ENCODE peak calls at places on chromosome 15, in ten cellular contexts. One of them, this sample, is unnamed.

GRCh38 chr15:100722551-100723322 is 120.3 kb downstream of the ASB7 start:
- DNase-seq in upper lobe of right lung: no peak
- DNase-seq in ovary: no peak
- DNase-seq in SK-N-SH: no peak
- DNase-seq in A673: no peak
- DNase-seq in mammary epithelial cell: no peak
- DNase-seq in upper lobe of left lung: no peak
- DNase-seq in breast epithelium: peak; percentile 19
- DNase-seq in uterus: no peak
- DNase-seq in A549: no peak
- DNase-seq in this sample: no peak

GRCh38 chr15:43912991-43913927 is 86.5 kb downstream of the WDR76 start:
- DNase-seq in ovary: peak; percentile 28
- DNase-seq in upper lobe of left lung: no peak
- DNase-seq in A549: peak; percentile 65
- DNase-seq in uterus: peak; percentile 27
- DNase-seq in A673: peak; percentile 87
- DNase-seq in SK-N-SH: no peak
- DNase-seq in mammary epithelial cell: peak; percentile 93
- DNase-seq in upper lobe of right lung: no peak
- DNase-seq in breast epithelium: no peak
- DNase-seq in this sample: peak; percentile 79

GRCh38 chr15:37995461-37996347 is 61.3 kb downstream of the TMCO5A start:
- DNase-seq in A673: peak; percentile 69
- DNase-seq in breast epithelium: no peak
- DNase-seq in A549: peak; percentile 65
- DNase-seq in upper lobe of left lung: no peak
- DNase-seq in upper lobe of right lung: no peak
- DNase-seq in SK-N-SH: peak; percentile 41
- DNase-seq in uterus: peak; percentile 51
- DNase-seq in ovary: no peak
- DNase-seq in mammary epithelial cell: peak; percentile 73
- DNase-seq in this sample: no peak

GRCh38 chr15:25465835-25466234 is 27.0 kb upstream of the UBE3A start:
- DNase-seq in mammary epithelial cell: no peak
- DNase-seq in upper lobe of right lung: peak; percentile 81
- DNase-seq in upper lobe of left lung: no peak
- DNase-seq in breast epithelium: peak; percentile 34
- DNase-seq in SK-N-SH: no peak
- DNase-seq in ovary: no peak
- DNase-seq in A673: no peak
- DNase-seq in uterus: no peak
- DNase-seq in A549: no peak
- DNase-seq in this sample: no peak

GRCh38 chr15:77035999-77036471 is 34.9 kb downstream of the TSPAN3 start:
- DNase-seq in upper lobe of left lung: no peak
- DNase-seq in A673: no peak
- DNase-seq in A549: no peak
- DNase-seq in upper lobe of right lung: peak; percentile 60
- DNase-seq in SK-N-SH: peak; percentile 18
- DNase-seq in mammary epithelial cell: no peak
- DNase-seq in ovary: no peak
- DNase-seq in uterus: no peak
- DNase-seq in breast epithelium: no peak
- DNase-seq in this sample: peak; percentile 51

GRCh38 chr15:85646538-85647091 is 148.1 kb downstream of the KLHL25 start:
- DNase-seq in A549: no peak
- DNase-seq in ovary: no peak
- DNase-seq in breast epithelium: no peak
- DNase-seq in upper lobe of right lung: no peak
- DNase-seq in uterus: no peak
- DNase-seq in A673: peak; percentile 76
- DNase-seq in mammary epithelial cell: peak; percentile 37
- DNase-seq in upper lobe of left lung: no peak
- DNase-seq in SK-N-SH: peak; percentile 38
- DNase-seq in this sample: no peak

GRCh38 chr15:56052389-56053045 is 59.1 kb upstream of the NEDD4 start:
- DNase-seq in breast epithelium: no peak
- DNase-seq in mammary epithelial cell: peak; percentile 48
- DNase-seq in A549: peak; percentile 76
- DNase-seq in upper lobe of left lung: no peak
- DNase-seq in SK-N-SH: peak; percentile 36
- DNase-seq in upper lobe of right lung: no peak
- DNase-seq in uterus: no peak
- DNase-seq in A673: peak; percentile 65
- DNase-seq in ovary: no peak
- DNase-seq in this sample: no peak

GRCh38 chr15:100703032-100703578 is 100.7 kb downstream of the ASB7 start:
- DNase-seq in ovary: no peak
- DNase-seq in uterus: no peak
- DNase-seq in upper lobe of left lung: no peak
- DNase-seq in A673: no peak
- DNase-seq in A549: peak; percentile 41
- DNase-seq in upper lobe of right lung: peak; percentile 10
- DNase-seq in SK-N-SH: no peak
- DNase-seq in mammary epithelial cell: peak; percentile 74
- DNase-seq in breast epithelium: peak; percentile 7
- DNase-seq in this sample: peak; percentile 34

GRCh38 chr15:79896131-79896633 is 632 bp downstream of the MTHFS start:
- DNase-seq in ovary: no peak
- DNase-seq in uterus: no peak
- DNase-seq in upper lobe of left lung: no peak
- DNase-seq in A673: peak; percentile 4
- DNase-seq in breast epithelium: no peak
- DNase-seq in upper lobe of right lung: no peak
- DNase-seq in SK-N-SH: no peak
- DNase-seq in A549: no peak
- DNase-seq in mammary epithelial cell: no peak
- DNase-seq in this sample: no peak

GRCh38 chr15:97168704-97169475 is 791.6 kb upstream of the ARRDC4 start:
- DNase-seq in mammary epithelial cell: no peak
- DNase-seq in ovary: no peak
- DNase-seq in upper lobe of left lung: no peak
- DNase-seq in breast epithelium: no peak
- DNase-seq in SK-N-SH: no peak
- DNase-seq in A673: no peak
- DNase-seq in A549: no peak
- DNase-seq in upper lobe of right lung: no peak
- DNase-seq in uterus: no peak
- DNase-seq in this sample: no peak

GRCh38 chr15:77959094-77959879 is 118.2 kb downstream of the TBC1D2B start:
- DNase-seq in A549: peak; percentile 76
- DNase-seq in ovary: peak; percentile 87
- DNase-seq in mammary epithelial cell: peak; percentile 57
- DNase-seq in upper lobe of left lung: peak; percentile 83
- DNase-seq in upper lobe of right lung: peak; percentile 89
- DNase-seq in SK-N-SH: peak; percentile 91
- DNase-seq in breast epithelium: peak; percentile 54
- DNase-seq in uterus: peak; percentile 82
- DNase-seq in A673: peak; percentile 80
- DNase-seq in this sample: peak; percentile 83

GRCh38 chr15:82158811-82159210 is 103.7 kb downstream of the EFL1 start:
- DNase-seq in upper lobe of left lung: no peak
- DNase-seq in uterus: no peak
- DNase-seq in A673: no peak
- DNase-seq in upper lobe of right lung: no peak
- DNase-seq in mammary epithelial cell: no peak
- DNase-seq in breast epithelium: no peak
- DNase-seq in ovary: no peak
- DNase-seq in A549: no peak
- DNase-seq in SK-N-SH: peak; percentile 22
- DNase-seq in this sample: no peak

GRCh38 chr15:63243101-63243500 is 34.3 kb upstream of the APH1B start:
- DNase-seq in mammary epithelial cell: no peak
- DNase-seq in A673: no peak
- DNase-seq in uterus: peak; percentile 58
- DNase-seq in A549: no peak
- DNase-seq in breast epithelium: no peak
- DNase-seq in ovary: no peak
- DNase-seq in upper lobe of right lung: no peak
- DNase-seq in SK-N-SH: no peak
- DNase-seq in upper lobe of left lung: no peak
- DNase-seq in this sample: no peak

GRCh38 chr15:41997845-41998244 is 23.0 kb downstream of the PLA2G4E start:
- DNase-seq in uterus: no peak
- DNase-seq in mammary epithelial cell: no peak
- DNase-seq in SK-N-SH: no peak
- DNase-seq in upper lobe of left lung: no peak
- DNase-seq in breast epithelium: no peak
- DNase-seq in A673: no peak
- DNase-seq in upper lobe of right lung: peak; percentile 48
- DNase-seq in A549: no peak
- DNase-seq in ovary: no peak
- DNase-seq in this sample: no peak

GRCh38 chr15:90603893-90604292 is 74.2 kb downstream of the CRTC3 start:
- DNase-seq in ovary: no peak
- DNase-seq in mammary epithelial cell: no peak
- DNase-seq in SK-N-SH: no peak
- DNase-seq in upper lobe of right lung: peak; percentile 72
- DNase-seq in A673: peak; percentile 52
- DNase-seq in uterus: no peak
- DNase-seq in A549: peak; percentile 47
- DNase-seq in upper lobe of left lung: no peak
- DNase-seq in breast epithelium: no peak
- DNase-seq in this sample: no peak

GRCh38 chr15:51697150-51697549 is 15.8 kb downstream of the SCG3 start:
- DNase-seq in uterus: no peak
- DNase-seq in A673: no peak
- DNase-seq in ovary: no peak
- DNase-seq in breast epithelium: no peak
- DNase-seq in upper lobe of right lung: no peak
- DNase-seq in SK-N-SH: no peak
- DNase-seq in upper lobe of left lung: no peak
- DNase-seq in A549: no peak
- DNase-seq in mammary epithelial cell: no peak
- DNase-seq in this sample: no peak

DNA sequence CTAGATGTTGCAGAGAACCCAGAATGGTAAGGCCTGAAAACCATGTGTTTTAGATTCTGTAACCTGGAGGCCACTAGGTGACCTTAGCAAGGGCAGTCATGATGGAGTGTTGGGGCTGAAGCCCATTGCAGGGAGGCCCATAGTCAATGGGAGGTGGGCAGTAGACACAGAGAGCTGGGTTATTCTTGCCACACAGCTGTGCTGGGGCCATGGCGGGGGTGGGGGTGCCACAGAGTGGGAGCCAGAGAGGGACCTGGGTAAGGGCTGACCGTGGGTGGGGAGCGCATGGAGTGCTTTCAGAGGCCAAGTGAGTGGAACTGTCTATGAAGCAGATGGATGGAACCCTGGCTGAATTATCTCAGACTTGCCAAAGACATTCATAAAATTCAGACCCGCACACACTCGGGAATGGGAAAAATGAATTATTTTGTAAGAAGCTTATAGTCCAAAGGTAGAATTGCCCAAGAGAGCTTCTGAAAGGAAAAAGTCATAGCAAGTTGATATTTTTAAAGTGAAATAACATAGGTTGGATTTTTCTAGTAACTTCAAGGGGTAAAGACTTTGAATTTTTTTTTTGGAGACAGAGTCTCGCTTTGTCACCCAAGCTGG is 53.9 kb downstream of the SMAD3 start:
- DNase-seq in breast epithelium: no peak
- DNase-seq in upper lobe of left lung: peak; percentile 33
- DNase-seq in upper lobe of right lung: no peak
- DNase-seq in A673: no peak
- DNase-seq in ovary: no peak
- DNase-seq in uterus: no peak
- DNase-seq in A549: no peak
- DNase-seq in SK-N-SH: no peak
- DNase-seq in mammary epithelial cell: no peak
- DNase-seq in this sample: no peak
- H3K4me1 ChIP-seq in breast epithelium: peaks cover 12% of the 10 kb centered on the region
- H3K4me1 ChIP-seq in upper lobe of left lung: peaks cover 67% of the 10 kb centered on the region
- H3K4me1 ChIP-seq in upper lobe of right lung: peaks cover 68% of the 10 kb centered on the region
- H3K4me1 ChIP-seq in A673: peaks cover 26% of the 10 kb centered on the region
- H3K4me1 ChIP-seq in ovary: peaks cover 45% of the 10 kb centered on the region
- H3K4me1 ChIP-seq in uterus: peaks cover 23% of the 10 kb centered on the region
- H3K4me1 ChIP-seq in A549: peaks cover 100% of the 10 kb centered on the region
- H3K4me1 ChIP-seq in SK-N-SH: peaks cover 15% of the 10 kb centered on the region
- H3K4me1 ChIP-seq in mammary epithelial cell: peaks cover 65% of the 10 kb centered on the region
- H3K4me1 ChIP-seq in this sample: no peaks in the 10 kb centered on the region

DNA sequence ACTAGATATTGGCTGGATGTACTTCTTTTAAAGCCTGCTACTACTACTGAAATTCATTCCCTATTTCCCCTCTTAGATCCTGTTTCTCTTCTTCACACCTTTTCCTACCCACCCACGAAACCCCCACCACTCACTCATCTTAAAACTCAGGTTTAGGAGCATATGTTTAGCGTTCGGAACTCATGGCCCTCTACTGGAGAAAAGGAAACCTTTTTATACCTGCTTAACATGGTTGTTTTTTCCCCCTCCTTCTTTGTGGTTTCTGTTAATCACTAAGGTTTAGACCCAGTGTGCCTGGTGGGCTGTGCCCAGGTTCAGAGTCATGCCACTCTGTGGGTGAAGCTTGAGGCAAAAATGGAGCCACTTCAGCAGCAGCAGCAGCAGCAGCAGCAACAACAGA is 2.6 kb downstream of the ARID3B start:
- DNase-seq in upper lobe of right lung: no peak
- DNase-seq in mammary epithelial cell: no peak
- DNase-seq in breast epithelium: no peak
- DNase-seq in uterus: no peak
- DNase-seq in upper lobe of left lung: no peak
- DNase-seq in A549: no peak
- DNase-seq in A673: no peak
- DNase-seq in SK-N-SH: no peak
- DNase-seq in ovary: no peak
- DNase-seq in this sample: no peak
- TF ChIP-seq CTCF in upper lobe of right lung: no peak
- TF ChIP-seq CTCF in mammary epithelial cell: peak; percentile 41
- TF ChIP-seq CTCF in breast epithelium: no peak
- TF ChIP-seq CTCF in uterus: no peak
- TF ChIP-seq CTCF in upper lobe of left lung: peak; percentile 8
- TF ChIP-seq CTCF in A549: no peak
- TF ChIP-seq CTCF in A673: peak; percentile 17
- TF ChIP-seq CTCF in SK-N-SH: peak; percentile 37
- TF ChIP-seq CTCF in ovary: no peak
- TF ChIP-seq CTCF in this sample: no peak

GRCh38 chr15:70095387-70096214 is 2.1 kb downstream of the TLE3 start:
- DNase-seq in breast epithelium: no peak
- DNase-seq in ovary: peak; percentile 75
- DNase-seq in upper lobe of left lung: peak; percentile 92
- DNase-seq in SK-N-SH: peak; percentile 75
- DNase-seq in mammary epithelial cell: peak; percentile 16
- DNase-seq in A673: peak; percentile 29
- DNase-seq in A549: no peak
- DNase-seq in uterus: peak; percentile 45
- DNase-seq in upper lobe of right lung: peak; percentile 77
- DNase-seq in this sample: no peak
- H3K4me1 ChIP-seq in breast epithelium: peaks cover 6% of the 10 kb centered on the region
- H3K4me1 ChIP-seq in ovary: peaks cover 29% of the 10 kb centered on the region
- H3K4me1 ChIP-seq in upper lobe of left lung: peaks cover 63% of the 10 kb centered on the region
- H3K4me1 ChIP-seq in SK-N-SH: peaks cover 53% of the 10 kb centered on the region
- H3K4me1 ChIP-seq in mammary epithelial cell: peaks cover 30% of the 10 kb centered on the region
- H3K4me1 ChIP-seq in A673: peaks cover 49% of the 10 kb centered on the region
- H3K4me1 ChIP-seq in A549: peaks cover 29% of the 10 kb centered on the region
- H3K4me1 ChIP-seq in uterus: peaks cover 4% of the 10 kb centered on the region
- H3K4me1 ChIP-seq in upper lobe of right lung: peaks cover 61% of the 10 kb centered on the region
- H3K4me1 ChIP-seq in this sample: peaks cover 78% of the 10 kb centered on the region

GRCh38 chr15:67105065-67105951 is 39.9 kb downstream of the SMAD3 start:
- DNase-seq in uterus: peak; percentile 61
- DNase-seq in ovary: peak; percentile 59
- DNase-seq in SK-N-SH: no peak
- DNase-seq in A673: peak; percentile 45
- DNase-seq in mammary epithelial cell: peak; percentile 98
- DNase-seq in upper lobe of right lung: no peak
- DNase-seq in upper lobe of left lung: no peak
- DNase-seq in A549: peak; percentile 97
- DNase-seq in breast epithelium: peak; percentile 67
- DNase-seq in this sample: peak; percentile 84
- TF ChIP-seq CTCF in uterus: peak; percentile 21
- TF ChIP-seq CTCF in ovary: peak; percentile 28
- TF ChIP-seq CTCF in SK-N-SH: peak; percentile 21
- TF ChIP-seq CTCF in A673: no peak
- TF ChIP-seq CTCF in mammary epithelial cell: peak; percentile 13
- TF ChIP-seq CTCF in upper lobe of right lung: peak; percentile 20
- TF ChIP-seq CTCF in upper lobe of left lung: peak; percentile 48
- TF ChIP-seq CTCF in A549: no peak
- TF ChIP-seq CTCF in breast epithelium: peak; percentile 24
- TF ChIP-seq CTCF in this sample: no peak